ENCODE peak calls at places on chromosomes 6 and 20, in eight cellular contexts. K is GM12865, T is dorsolateral prefrontal cortex, S is esophagus squamous epithelium, Y is upper lobe of right lung, U is Caco-2, H is breast epithelium, Q is kidney. R is an unnamed sample.

GRCh38 chr6:143260857-143261256 is 189.6 kb downstream of the ADAT2 start:
- DNase-seq in T (no peak), S (no peak), Y (no peak), U (no peak), Q (no peak), H (no peak), K (no peak), R (peak; percentile 76)

GRCh38 chr6:36267731-36268477 is 2.0 kb upstream of the PNPLA1 start:
- DNase-seq in K (no peak), Y (no peak), Q (no peak), T (no peak), S (no peak), H (no peak), U (no peak), R (no peak)

GRCh38 chr20:18683839-18684238 is 96.0 kb downstream of the DTD1 start:
- DNase-seq in T (no peak), Y (no peak), K (no peak), H (no peak), U (no peak), S (no peak), Q (peak; percentile 17), R (no peak)

GRCh38 chr6:148973809-148974208 is 227.0 kb downstream of the UST start:
- DNase-seq in S (no peak), Y (no peak), K (no peak), T (no peak), U (no peak), Q (no peak), H (no peak), R (peak; percentile 67)

GRCh38 chr20:19492116-19492515 is 265.9 kb upstream of the RIN2 start:
- DNase-seq in T (no peak), S (no peak), H (no peak), U (no peak), Y (no peak), K (no peak), Q (no peak), R (no peak)

GRCh38 chr6:132132911-132133639 is 181.9 kb upstream of the CCN2 start:
- DNase-seq in T (no peak), K (no peak), S (no peak), Y (no peak), Q (no peak), H (no peak), U (no peak), R (peak; percentile 80)

GRCh38 chr6:28947831-28948270 is 24.1 kb upstream of the TRIM27 start:
- DNase-seq in Y (no peak), T (no peak), U (peak; percentile 85), Q (no peak), S (no peak), H (no peak), K (no peak), R (no peak)

GRCh38 chr6:42846505-42846904 is 32.9 kb upstream of the RPL7L1 start:
- DNase-seq in Y (no peak), Q (no peak), K (no peak), U (no peak), T (no peak), H (no peak), S (no peak), R (no peak)

GRCh38 chr6:28600188-28600587 is 74.5 kb downstream of the GPX5 start:
- DNase-seq in U (no peak), K (no peak), Y (no peak), H (no peak), S (no peak), Q (no peak), T (no peak), R (no peak)

GRCh38 chr20:50226093-50226974 is 35.7 kb downstream of the CEBPB start:
- DNase-seq in S (no peak), H (no peak), U (no peak), T (no peak), Q (peak; percentile 86), Y (peak; percentile 91), K (no peak), R (peak; percentile 70)

GRCh38 chr6:154230390-154230789 is 126.2 kb downstream of the IPCEF1 start:
- DNase-seq in H (no peak), T (no peak), Y (no peak), K (no peak), U (no peak), S (no peak), Q (no peak), R (no peak)

GRCh38 chr20:51366155-51366886 is 176.2 kb downstream of the NFATC2 start:
- DNase-seq in U (no peak), S (no peak), T (no peak), H (no peak), K (peak; percentile 41), Q (peak; percentile 83), Y (no peak), R (peak; percentile 100)

DNA sequence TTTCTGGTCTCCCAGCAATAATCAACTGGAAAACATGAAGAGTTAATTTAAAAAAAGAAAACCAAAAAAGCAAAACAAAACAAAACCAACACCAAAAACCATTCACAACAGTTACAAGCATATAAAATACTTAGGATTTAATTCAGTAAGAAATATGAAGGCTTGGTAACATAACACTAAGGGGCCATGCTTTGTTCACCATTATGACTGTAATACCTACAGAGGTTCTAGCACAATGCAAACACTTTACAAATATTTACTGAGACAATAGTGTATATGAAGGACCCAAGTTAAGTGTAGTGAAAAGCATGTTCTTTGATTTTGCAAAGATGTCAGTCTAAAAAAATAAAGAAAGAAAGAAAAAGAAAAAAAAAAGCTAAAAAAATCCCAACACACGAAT is 109.8 kb upstream of the EMILIN3 start:
- DNase-seq in S (no peak), Y (no peak), K (no peak), T (no peak), Q (no peak), U (no peak), H (no peak), R (no peak)
- TF ChIP-seq CTCF in S (no peak), Y (no peak), K (no peak), T (no peak), Q (no peak), U (no peak), H (no peak), R (no peak)

DNA sequence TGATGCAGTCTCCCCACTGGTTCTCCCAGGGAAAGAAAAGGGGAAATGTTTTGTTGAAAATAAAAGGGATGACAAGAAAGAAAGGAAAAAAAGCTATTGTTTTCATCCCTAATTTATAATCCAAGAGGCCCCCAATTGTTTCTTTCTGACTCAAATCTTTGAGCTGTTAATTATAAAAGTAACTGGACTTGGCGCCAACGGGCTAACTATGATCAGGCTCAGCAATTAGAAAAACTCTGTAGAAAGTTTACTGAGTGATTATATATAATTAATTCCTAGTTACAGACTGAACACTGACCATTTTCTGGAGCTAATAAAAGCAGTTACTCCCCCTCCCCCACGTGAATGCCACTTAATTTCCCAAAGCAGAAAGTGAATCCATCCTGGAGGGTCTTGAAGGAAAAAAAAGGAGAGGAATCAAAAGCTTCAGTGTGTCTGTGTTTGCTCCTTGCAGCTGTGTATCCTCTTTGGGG is 3.2 kb downstream of the ZMYND8 start:
- DNase-seq in Q (no peak), T (no peak), K (no peak), Y (no peak), H (no peak), S (no peak), U (no peak), R (no peak)
- H3K4me3 ChIP-seq in Q (peak overlapping the region; percentile 33), T (peak overlapping the region; percentile 43), K (peak overlapping the region; percentile 67), Y (peak overlapping the region; percentile 37), H (peak overlapping the region; percentile 59), S (peak overlapping the region; percentile 49), U (no peak overlapping the region), R (no peak overlapping the region)

DNA sequence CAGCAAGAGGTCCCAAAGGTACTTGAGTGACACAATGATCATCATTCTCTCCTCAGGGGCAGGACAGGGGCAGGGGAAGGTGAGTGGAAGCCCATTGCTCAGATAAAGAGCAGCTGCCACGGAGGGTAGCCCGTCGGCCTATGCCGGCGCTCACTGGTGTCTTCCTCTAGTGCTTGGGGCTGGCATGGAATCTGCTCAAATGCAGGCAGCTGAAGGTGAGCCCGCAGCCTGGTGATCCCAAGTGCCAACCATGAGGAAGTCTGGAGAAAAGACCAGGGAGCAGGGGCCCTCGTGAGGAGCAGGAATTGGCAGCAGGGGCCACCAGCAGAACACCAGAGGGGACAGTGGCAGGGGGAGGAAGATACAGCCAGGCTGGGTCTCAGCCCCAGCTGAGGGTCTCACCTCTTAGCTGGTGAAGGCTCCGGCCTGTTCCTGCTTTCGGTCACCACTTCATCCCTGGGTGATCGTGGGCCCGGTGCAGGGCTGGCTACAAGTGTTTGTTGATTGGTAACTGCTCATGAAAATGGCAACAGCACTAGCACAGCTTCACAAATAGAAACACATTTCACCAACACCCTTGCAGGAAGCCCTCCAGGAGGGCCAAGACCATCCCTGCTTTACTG is 24.7 kb downstream of the RBCK1 start:
- DNase-seq in H (no peak), K (no peak), S (no peak), T (peak; percentile 23), U (no peak), Y (no peak), Q (no peak), R (no peak)
- TF ChIP-seq CTCF in H (no peak), K (no peak), S (no peak), T (no peak), U (no peak), Y (no peak), Q (no peak), R (no peak)

GRCh38 chr20:31474097-31474436 is 860 bp downstream of the DEFB124 start:
- DNase-seq in Q (no peak), H (no peak), T (no peak), K (peak; percentile 29), Y (no peak), U (no peak), S (no peak), R (no peak)

GRCh38 chr20:31476313-31476623 is 1.2 kb downstream of the REM1 start:
- DNase-seq in Y (no peak), K (no peak), T (no peak), S (no peak), H (no peak), Q (no peak), U (no peak), R (no peak)

GRCh38 chr20:31475032-31475431 is at the start of the genes DEFB124 and REM1:
- DNase-seq in T (no peak), Y (peak; percentile 64), U (no peak), S (no peak), Q (peak; percentile 79), H (no peak), K (no peak), R (no peak)

GRCh38 chr20:31476648-31477220 is 1.6 kb downstream of the REM1 start:
- DNase-seq in U (no peak), S (no peak), K (no peak), Q (no peak), Y (no peak), H (no peak), T (no peak), R (no peak)

DNA sequence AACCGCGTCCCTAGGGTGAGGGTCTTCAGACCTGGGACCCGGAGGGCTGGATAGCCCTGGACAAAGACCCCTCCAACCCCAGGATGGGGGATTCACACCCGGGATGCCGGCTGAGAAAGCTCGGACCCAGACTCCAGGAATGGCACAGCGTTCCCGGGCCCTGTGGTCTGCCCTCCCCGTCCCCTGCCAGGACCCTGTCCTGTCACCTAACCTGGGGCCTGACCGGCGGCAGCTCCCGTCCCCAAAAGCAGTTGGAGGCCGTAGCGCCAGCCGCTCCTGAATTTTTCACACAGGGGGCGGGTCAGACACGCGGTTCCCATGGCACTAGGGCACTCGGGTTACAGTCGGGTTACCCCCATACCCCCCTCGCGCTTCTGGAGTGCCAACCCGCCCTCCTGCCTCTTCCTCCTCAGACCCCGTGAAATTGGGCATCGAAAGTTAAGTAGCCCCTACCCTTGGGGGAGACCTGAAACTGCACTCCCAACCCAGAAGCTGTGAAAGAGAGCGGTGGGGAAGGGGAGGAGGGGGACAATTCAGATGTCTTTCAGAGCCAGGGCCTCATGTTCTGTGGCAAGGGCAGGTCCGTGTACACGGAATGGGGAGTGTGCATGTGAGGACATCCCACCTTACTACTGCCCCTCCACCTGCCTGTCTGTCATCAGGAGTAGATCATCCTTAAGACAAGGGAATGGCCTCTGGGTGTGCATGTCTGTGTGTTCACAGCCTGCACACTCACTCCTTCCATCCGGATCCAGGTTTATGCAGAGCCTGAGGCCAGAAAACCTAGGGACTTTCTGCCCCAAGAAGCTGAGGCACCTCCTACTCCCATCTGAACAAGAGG is 604 bp downstream of the REM1 start:
- DNase-seq in K (no peak), H (no peak), Q (no peak), U (no peak), S (no peak), T (no peak), Y (no peak), R (no peak)
- H3K4me3 ChIP-seq in K (no peak overlapping the region), H (peak overlapping the region; percentile 72), Q (peak overlapping the region; percentile 53), U (no peak overlapping the region), S (peak overlapping the region; percentile 65), T (no peak overlapping the region), Y (peak overlapping the region; percentile 57), R (peak overlapping the region; percentile 3)